ENCODE peak calls at places on chromosomes 2 and 18, in six cellular contexts. Z, W, L, U, C and M are unnamed samples. For H3K27me3, the result is how much of the 10 kb centered on the place peaks cover.

GRCh38 chr2:225164406-225165048 is 122.3 kb upstream of the DOCK10 start:
- DNase-seq in U (no peak), W (no peak), C (no peak), L (no peak), Z (peak), M (peak)

GRCh38 chr18:62621546-62621945 is 93.8 kb upstream of the PHLPP1 start:
- DNase-seq in C (no peak), U (no peak), Z (no peak), L (no peak), W (no peak), M (peak)

GRCh38 chr2:199602271-199602895 is 144.6 kb upstream of the SATB2 start:
- DNase-seq in W (no peak), U (peak), Z (peak), L (peak), C (no peak), M (no peak)

GRCh38 chr18:5488844-5489243 is 55.0 kb downstream of the EPB41L3 start:
- DNase-seq in L (peak), Z (no peak), U (no peak), W (no peak), C (no peak), M (no peak)

GRCh38 chr2:120245520-120245835 is 7.2 kb upstream of the RALB start:
- DNase-seq in C (no peak), Z (no peak), L (peak), W (no peak), U (no peak), M (peak)

GRCh38 chr2:233489666-233490065 is 76.9 kb downstream of the USP40 start:
- DNase-seq in L (no peak), W (no peak), U (no peak), Z (no peak), C (no peak), M (no peak)

GRCh38 chr2:150570712-150571111 is 83.2 kb upstream of the RND3 start:
- DNase-seq in Z (no peak), U (no peak), W (no peak), L (no peak), C (no peak), M (peak)

GRCh38 chr2:26520065-26520464 is 42.1 kb upstream of the OTOF start:
- DNase-seq in W (no peak), U (no peak), L (no peak), Z (no peak), C (no peak), M (no peak)

GRCh38 chr2:74537140-74537539 is 7.4 kb downstream of the HTRA2 start:
- DNase-seq in W (no peak), Z (no peak), C (no peak), U (no peak), L (no peak), M (no peak)

GRCh38 chr2:395886-396285 is 108.0 kb upstream of the ALKAL2 start:
- DNase-seq in L (no peak), U (no peak), C (no peak), W (no peak), Z (no peak), M (no peak)

GRCh38 chr2:181523756-181524155 is 66.6 kb downstream of the ITGA4 start:
- DNase-seq in W (no peak), L (no peak), C (no peak), U (no peak), Z (no peak), M (no peak)

GRCh38 chr2:177668617-177669016 is 276.0 kb downstream of the AGPS start:
- DNase-seq in U (no peak), W (no peak), Z (no peak), L (no peak), C (no peak), M (no peak)

GRCh38 chr2:215828528-215829184 is 184.7 kb downstream of the MREG start:
- DNase-seq in C (no peak), L (peak), U (peak), W (peak), Z (peak), M (peak)

GRCh38 chr18:37398248-37398920 is 167.2 kb downstream of the CELF4 start:
- DNase-seq in W (no peak), U (no peak), Z (no peak), C (no peak), L (no peak), M (no peak)

GRCh38 chr2:65586516-65586915 is 154.1 kb upstream of the SPRED2 start:
- DNase-seq in U (no peak), Z (no peak), C (no peak), W (no peak), L (no peak), M (no peak)

DNA sequence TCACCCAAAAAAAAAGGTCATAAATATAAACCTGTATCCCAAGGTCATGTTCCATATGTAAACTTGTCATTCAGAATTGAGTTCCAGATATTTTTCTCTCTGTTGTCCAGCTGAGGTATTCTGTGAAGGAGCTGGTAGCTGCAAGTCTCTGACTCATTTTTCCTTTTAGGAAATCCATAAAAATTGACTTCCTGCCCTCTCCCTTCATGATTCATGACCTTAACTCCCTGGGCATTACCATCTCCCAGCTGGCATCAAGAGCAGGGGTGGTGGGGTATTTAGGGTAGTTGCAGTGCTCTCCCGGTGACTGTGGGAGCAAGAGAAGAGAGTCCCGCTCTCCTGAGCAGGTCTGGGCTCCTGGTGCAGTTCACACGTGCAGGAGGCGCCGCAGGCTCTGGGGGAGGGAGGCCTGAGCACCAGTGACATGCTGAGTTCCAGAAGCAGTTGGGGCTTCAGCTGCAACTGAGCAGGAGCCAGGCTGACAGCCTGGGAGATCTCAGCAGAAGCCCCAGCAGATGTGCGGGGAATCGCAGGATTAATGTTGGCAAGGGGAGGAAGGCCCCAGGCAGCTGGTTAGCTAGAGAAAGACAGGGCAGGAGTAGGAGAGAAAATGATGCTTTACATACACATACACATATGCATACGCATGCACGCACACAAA is 192.7 kb downstream of the MGAT5 start:
- DNase-seq in Z (no peak), C (no peak), U (no peak), L (no peak), W (no peak), M (peak)
- TF ChIP-seq MAX in Z (no peak), C (no peak), U (no peak), L (no peak), W (no peak), M (no peak)

GRCh38 chr18:26090130-26091046 is at the start of gene SS18:
- DNase-seq in W (peak), Z (peak), C (peak), U (peak), L (peak), M (peak)
- TF ChIP-seq POLR2A in W (peak), Z (peak), C (peak), U (peak), L (peak), M (peak)

GRCh38 chr2:10717630-10718029 is 3.8 kb upstream of the ATP6V1C2 start:
- DNase-seq in C (no peak), U (no peak), L (no peak), Z (no peak), W (no peak), M (peak)

GRCh38 chr2:10722252-10722825 is 909 bp downstream of the ATP6V1C2 start:
- DNase-seq in U (no peak), C (no peak), Z (no peak), L (no peak), W (no peak), M (no peak)

GRCh38 chr2:10720306-10720705 is 1.1 kb upstream of the ATP6V1C2 start:
- DNase-seq in U (no peak), L (no peak), C (no peak), Z (no peak), W (no peak), M (no peak)

GRCh38 chr2:10720983-10721343 is 467 bp upstream of the ATP6V1C2 start:
- DNase-seq in Z (no peak), L (no peak), C (no peak), W (no peak), U (no peak), M (no peak)

GRCh38 chr2:10721344-10722251 is at the start of gene ATP6V1C2:
- DNase-seq in Z (no peak), W (no peak), U (no peak), C (no peak), L (no peak), M (no peak)
- H3K27me3 ChIP-seq in Z (half or more), W (under half), U (under half), C (under half), L (under half), M (under half)

GRCh38 chr2:156437876-156438410 is 1.8 kb downstream of the GPD2 start:
- DNase-seq in Z (no peak), U (no peak), C (no peak), W (no peak), L (no peak), M (no peak)

GRCh38 chr2:156435725-156436476 is at the start of gene GPD2:
- DNase-seq in W (peak), C (no peak), U (peak), L (no peak), Z (peak), M (peak)

GRCh38 chr2:156437272-156437671 is 1.1 kb downstream of the GPD2 start:
- DNase-seq in U (no peak), W (no peak), Z (peak), C (no peak), L (no peak), M (no peak)

GRCh38 chr2:156435392-156435724 is 821 bp upstream of the GPD2 start:
- DNase-seq in U (no peak), W (no peak), C (no peak), Z (no peak), L (no peak), M (no peak)

DNA sequence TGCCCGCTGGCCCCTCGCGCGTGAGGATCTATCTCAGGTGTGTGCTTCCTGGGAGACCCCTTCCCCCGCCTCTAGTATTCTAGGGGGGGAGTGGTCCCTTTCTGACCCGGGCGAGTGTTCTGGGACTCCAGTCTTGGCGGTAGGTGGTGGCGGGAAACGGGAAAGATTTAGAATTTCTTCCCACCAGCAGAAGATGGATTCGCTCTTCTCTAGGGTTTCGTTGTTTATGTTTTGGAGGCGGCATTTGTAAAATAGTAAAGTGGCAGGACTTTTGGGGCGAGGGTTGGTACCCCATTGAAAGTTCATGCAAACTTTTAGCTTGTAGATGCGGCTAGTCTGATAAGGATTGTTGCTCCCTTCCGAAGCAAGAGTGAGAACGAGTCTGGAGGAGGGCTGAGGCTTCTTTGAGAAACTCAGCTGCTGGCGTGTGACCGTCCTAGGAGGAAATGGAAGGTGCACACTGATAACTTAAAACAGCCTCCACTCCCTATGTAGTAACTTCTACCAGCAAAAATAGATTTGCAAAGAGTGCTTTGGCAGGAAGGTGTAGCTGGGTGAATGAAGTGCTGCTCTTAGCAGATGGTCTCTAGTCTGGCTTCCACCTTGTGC is 402 bp downstream of the GPD2 start:
- DNase-seq in L (no peak), W (no peak), U (no peak), C (no peak), Z (peak), M (peak)
- TF ChIP-seq MAX in L (no peak), W (no peak), U (no peak), C (no peak), Z (no peak), M (no peak)

DNA sequence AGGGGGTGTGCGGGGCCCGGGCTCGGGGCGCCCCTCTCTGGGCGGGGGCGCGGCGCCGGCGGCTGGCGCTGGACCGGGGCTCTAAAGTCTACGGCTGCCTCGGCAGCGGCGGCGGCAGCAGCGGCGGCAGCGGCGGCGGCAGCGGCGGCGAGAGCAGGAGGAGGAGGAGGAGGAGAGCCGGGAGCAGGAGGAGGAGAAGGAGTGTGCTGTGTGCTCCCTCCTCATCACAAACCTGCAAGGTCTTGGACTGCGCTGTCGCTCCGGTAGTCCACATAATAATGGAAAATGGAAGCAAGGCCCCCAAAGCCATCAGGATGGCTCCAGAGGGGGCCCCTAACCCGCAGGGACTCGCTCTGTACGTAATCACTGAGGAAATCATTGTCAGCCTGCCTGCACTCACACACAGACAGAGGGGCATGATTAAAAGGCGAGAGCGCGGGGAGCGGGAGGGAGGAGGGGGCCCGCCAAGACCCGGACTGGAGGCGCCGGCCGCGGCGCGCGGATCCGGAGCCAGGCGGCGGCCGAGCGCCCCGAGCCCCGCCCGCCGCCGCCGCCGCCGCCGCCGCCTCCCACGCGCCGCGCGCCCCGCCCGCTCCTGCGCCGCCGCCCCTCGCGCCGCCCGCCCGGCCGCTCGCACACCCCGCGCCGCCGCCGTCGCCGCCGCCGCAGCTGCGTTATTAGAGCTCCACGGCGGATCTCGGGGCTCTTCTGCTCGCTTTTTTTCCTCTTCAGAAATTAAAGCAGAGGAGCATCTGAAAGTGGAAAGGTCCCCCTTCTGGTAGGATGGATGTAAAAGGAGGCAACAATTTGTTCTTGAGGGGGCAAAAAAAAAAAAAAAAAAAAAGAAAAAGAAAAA is at the start of gene ZNF521:
- DNase-seq in U (peak), Z (peak), W (peak), C (no peak), L (peak), M (peak)
- TF ChIP-seq POLR2A in U (no peak), Z (no peak), W (peak), C (peak), L (no peak), M (peak)

GRCh38 chr2:182867411-182868048 is 1.1 kb upstream of the FRZB start:
- DNase-seq in W (no peak), Z (no peak), C (no peak), U (no peak), L (no peak), M (no peak)
- H3K27me3 ChIP-seq in W (under half), Z (under half), C (under half), U (under half), L (under half), M (under half)